ENCODE peak calls at places on chromosome 6, in five cellular contexts. U is adrenal gland, Y is right atrium auricular region, V is HCT116, N is heart right ventricle. B is an unnamed sample.

GRCh38 chr6:15076565-15076964 is 169.3 kb upstream of the JARID2 start:
- DNase-seq in U (no peak), Y (no peak), V (no peak), N (no peak), B (no peak)

GRCh38 chr6:35585688-35586087 is 73.0 kb upstream of the TULP1 start:
- DNase-seq in U (no peak), Y (no peak), V (no peak), N (no peak), B (no peak)

GRCh38 chr6:5701086-5701661 is 305.6 kb downstream of the NRN1 start:
- DNase-seq in U (no peak), Y (no peak), V (no peak), N (peak; percentile 42), B (peak; percentile 85)

GRCh38 chr6:132525866-132526265 is 12.2 kb upstream of the TAAR9 start:
- DNase-seq in U (no peak), Y (no peak), V (no peak), N (no peak), B (no peak)

GRCh38 chr6:35716798-35717197 is 20.0 kb upstream of the ARMC12 start:
- DNase-seq in U (no peak), Y (no peak), V (no peak), N (no peak), B (no peak)

GRCh38 chr6:163536770-163537169 is 122.3 kb downstream of the QKI start:
- DNase-seq in U (no peak), Y (no peak), V (no peak), N (no peak), B (no peak)

GRCh38 chr6:107557698-107558097 is 67.8 kb downstream of the SOBP start:
- DNase-seq in U (no peak), Y (no peak), V (no peak), N (no peak), B (no peak)

GRCh38 chr6:166258854-166259276 is 49.3 kb downstream of the PRR18 start:
- DNase-seq in U (no peak), Y (no peak), V (no peak), N (no peak), B (no peak)

GRCh38 chr6:149060300-149060984 is 257.1 kb upstream of the TAB2 start:
- DNase-seq in U (no peak), Y (no peak), V (no peak), N (no peak), B (peak; percentile 70)

GRCh38 chr6:166424431-166424830 is 41.7 kb upstream of the MPC1 start:
- DNase-seq in U (no peak), Y (no peak), V (no peak), N (no peak), B (no peak)

GRCh38 chr6:85323435-85324040 is 126.3 kb upstream of the NT5E start:
- DNase-seq in U (peak; percentile 67), Y (peak; percentile 80), V (peak; percentile 76), N (peak; percentile 49), B (peak; percentile 32)

GRCh38 chr6:141548969-141549368 is 583.8 kb upstream of the GJE1 start:
- DNase-seq in U (no peak), Y (no peak), V (no peak), N (no peak), B (no peak)

GRCh38 chr6:118198746-118199145 is 291.7 kb downstream of the SLC35F1 start:
- DNase-seq in U (no peak), Y (no peak), V (no peak), N (no peak), B (no peak)

GRCh38 chr6:31827286-31828079 is at the start of gene HSPA1B:
- DNase-seq in U (peak; percentile 100), Y (peak; percentile 100), V (peak; percentile 100), N (peak; percentile 99), B (peak; percentile 99)

GRCh38 chr6:32845381-32845884 is 1.6 kb upstream of the PSMB8 start:
- DNase-seq in U (no peak), Y (no peak), V (no peak), N (no peak), B (no peak)

GRCh38 chr6:79436232-79436631 is 101.0 kb downstream of the LCA5 start:
- DNase-seq in U (no peak), Y (no peak), V (no peak), N (no peak), B (no peak)

GRCh38 chr6:142173980-142174379 is 26.9 kb downstream of the VTA1 start:
- DNase-seq in U (no peak), Y (no peak), V (no peak), N (no peak), B (no peak)

GRCh38 chr6:111642463-111643158 is 36.9 kb upstream of the TRAF3IP2 start:
- DNase-seq in U (peak; percentile 76), Y (peak; percentile 79), V (peak; percentile 70), N (peak; percentile 78), B (peak; percentile 75)

GRCh38 chr6:56542367-56543331 is 100.0 kb downstream of the DST start:
- DNase-seq in U (peak; percentile 97), Y (peak; percentile 96), V (peak; percentile 92), N (peak; percentile 93), B (peak; percentile 97)
- TF ChIP-seq CTCF in U (peak; percentile 37), Y (peak; percentile 81), V (no peak), N (peak; percentile 30), B (no peak)

DNA sequence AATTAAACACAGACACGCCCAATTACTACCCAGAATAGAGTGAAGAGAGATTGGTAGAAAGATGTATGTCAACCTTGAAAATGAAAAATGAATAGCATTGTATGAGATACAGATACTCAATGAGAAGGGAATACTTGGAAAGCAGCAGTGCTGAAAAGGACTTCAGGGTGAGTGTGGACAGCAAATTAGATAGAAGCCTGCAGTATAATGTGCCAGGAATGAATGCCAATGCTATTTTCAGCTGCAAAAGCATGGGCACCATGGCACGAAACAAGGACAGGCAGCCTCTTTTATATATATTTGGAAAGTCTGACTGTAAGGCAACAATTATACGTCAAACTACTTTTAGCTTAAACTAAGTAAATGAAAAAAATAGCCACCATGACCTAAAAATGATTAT is 118.2 kb downstream of the PTCHD4 start:
- DNase-seq in U (no peak), Y (no peak), V (no peak), N (peak; percentile 29), B (no peak)
- H3K36me3 ChIP-seq in U (no peaks in the 10 kb centered on the region), Y (no peaks in the 10 kb centered on the region), V (no peaks in the 10 kb centered on the region), N (no peaks in the 10 kb centered on the region), B (no peaks in the 10 kb centered on the region)

GRCh38 chr6:168532070-168532469 is 91.1 kb downstream of the SMOC2 start:
- DNase-seq in U (no peak), Y (peak; percentile 23), V (no peak), N (no peak), B (no peak)

GRCh38 chr6:168529214-168529613 is 88.2 kb downstream of the SMOC2 start:
- DNase-seq in U (no peak), Y (no peak), V (no peak), N (no peak), B (no peak)

GRCh38 chr6:168533428-168533827 is 92.4 kb downstream of the SMOC2 start:
- DNase-seq in U (no peak), Y (peak; percentile 63), V (no peak), N (peak; percentile 47), B (no peak)

GRCh38 chr6:168528457-168529095 is 87.6 kb downstream of the SMOC2 start:
- DNase-seq in U (no peak), Y (no peak), V (no peak), N (no peak), B (no peak)

DNA sequence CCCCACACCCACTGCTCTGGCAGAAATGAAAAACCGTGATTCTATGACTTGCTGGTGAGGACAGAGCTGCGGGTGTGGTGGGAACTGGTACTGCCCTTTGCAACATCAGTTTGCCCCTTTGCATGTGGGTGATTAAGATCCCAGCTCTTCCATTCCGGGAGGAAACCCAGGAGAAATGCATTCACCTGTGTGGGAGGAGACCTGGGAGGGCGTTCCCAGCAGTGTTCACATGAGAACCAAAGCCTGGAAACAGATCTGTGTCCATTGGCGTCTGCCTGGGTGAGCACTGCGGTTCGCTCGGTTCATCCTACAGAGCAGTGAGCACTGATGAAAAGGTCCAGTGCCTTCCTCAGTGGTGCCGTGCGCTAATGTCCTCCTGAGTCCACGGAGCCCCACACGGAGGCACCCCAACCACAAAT is 89.7 kb downstream of the SMOC2 start:
- DNase-seq in U (no peak), Y (no peak), V (no peak), N (no peak), B (no peak)
- TF ChIP-seq CTCF in U (no peak), Y (no peak), V (no peak), N (no peak), B (no peak)

GRCh38 chr6:71404145-71404966 is 115.7 kb downstream of the OGFRL1 start:
- DNase-seq in U (no peak), Y (no peak), V (peak; percentile 51), N (no peak), B (no peak)
- H3K36me3 ChIP-seq in U (no peaks in the 10 kb centered on the region), Y (peaks cover 7% of the 10 kb centered on the region), V (no peaks in the 10 kb centered on the region), N (no peaks in the 10 kb centered on the region), B (no peaks in the 10 kb centered on the region)

GRCh38 chr6:73985891-73986290 is 289.9 kb downstream of the CD109 start:
- DNase-seq in U (no peak), Y (no peak), V (peak; percentile 12), N (no peak), B (no peak)
- TF ChIP-seq CTCF in U (no peak), Y (peak; percentile 32), V (peak; percentile 63), N (no peak), B (no peak)